ENCODE peak calls at places on chromosomes 3 and 15, in five cellular contexts. T, S, O, X and M are unnamed samples.

GRCh38 chr15:92819312-92820232 is 80.6 kb upstream of the CHD2 start:
- DNase-seq in T (no peak), O (no peak), X (no peak), S (no peak), M (no peak)

GRCh38 chr3:13748500-13748899 is 131.4 kb downstream of the WNT7A start:
- DNase-seq in X (no peak), T (no peak), O (no peak), S (no peak), M (no peak)

GRCh38 chr3:17349093-17349492 is 393.3 kb downstream of the TBC1D5 start:
- DNase-seq in X (no peak), S (no peak), T (no peak), O (no peak), M (no peak)

GRCh38 chr15:99029358-99029871 is 21.8 kb upstream of the PGPEP1L start:
- DNase-seq in O (no peak), S (no peak), T (no peak), X (no peak), M (no peak)

GRCh38 chr3:151201046-151201730 is 1.8 kb downstream of the GPR171 start:
- DNase-seq in O (no peak), S (no peak), X (no peak), T (no peak), M (no peak)

GRCh38 chr3:58824285-58824684 is 157.7 kb upstream of the FAM3D start:
- DNase-seq in S (peak), X (peak), O (peak), T (peak), M (peak)

GRCh38 chr3:50616770-50617095 is 218 bp upstream of the MAPKAPK3 start:
- DNase-seq in T (peak), X (peak), O (peak), S (peak), M (peak)

GRCh38 chr3:28860307-28860706 is 420.6 kb upstream of the RBMS3 start:
- DNase-seq in X (no peak), O (no peak), T (no peak), S (no peak), M (no peak)

GRCh38 chr15:82552861-82553260 is 12.6 kb upstream of the RPS17 start:
- DNase-seq in X (no peak), T (no peak), S (no peak), O (no peak), M (no peak)

GRCh38 chr15:45720183-45720582 is 85.4 kb downstream of the SQOR start:
- DNase-seq in T (no peak), O (no peak), X (no peak), S (no peak), M (no peak)

GRCh38 chr3:106809633-106810460 is 567.4 kb upstream of the CCDC54 start:
- DNase-seq in T (no peak), X (no peak), S (no peak), O (no peak), M (no peak)

GRCh38 chr3:29176501-29176900 is 104.4 kb upstream of the RBMS3 start:
- DNase-seq in X (no peak), S (no peak), O (no peak), T (no peak), M (no peak)

GRCh38 chr3:58009026-58009748 is 965 bp downstream of the FLNB start:
- DNase-seq in X (peak), S (no peak), T (peak), O (peak), M (peak)

GRCh38 chr3:172965256-172965655 is 175.8 kb downstream of the SPATA16 start:
- DNase-seq in S (no peak), T (no peak), X (no peak), O (no peak), M (no peak)

GRCh38 chr3:63067999-63068645 is 192.9 kb upstream of the CADPS start:
- DNase-seq in T (peak), S (peak), X (peak), O (peak), M (peak)

GRCh38 chr3:50194128-50194902 is 2.9 kb downstream of the GNAT1 start:
- DNase-seq in O (peak), T (peak), S (peak), X (peak), M (peak)

GRCh38 chr15:77118787-77119410 is 48.0 kb upstream of the TSPAN3 start:
- DNase-seq in O (no peak), T (no peak), X (peak), S (peak), M (peak)

GRCh38 chr3:39088456-39088855 is 19.0 kb downstream of the GORASP1 start:
- DNase-seq in S (no peak), O (no peak), T (no peak), X (no peak), M (no peak)

GRCh38 chr15:70091649-70092461 is 5.9 kb downstream of the TLE3 start:
- DNase-seq in T (no peak), X (no peak), S (peak), O (no peak), M (no peak)

GRCh38 chr15:47374222-47374621 is 343.1 kb upstream of the SEMA6D start:
- DNase-seq in T (peak), X (no peak), S (peak), O (no peak), M (no peak)

GRCh38 chr3:38582316-38582715 is 67.2 kb downstream of the SCN5A start:
- DNase-seq in T (no peak), O (no peak), X (no peak), S (no peak), M (no peak)

GRCh38 chr3:42507252-42507651 is 4.8 kb downstream of the VIPR1 start:
- DNase-seq in T (peak), S (no peak), O (no peak), X (no peak), M (no peak)

GRCh38 chr3:51642462-51642861 is 28.6 kb upstream of the TEX264 start:
- DNase-seq in T (no peak), S (no peak), O (no peak), X (no peak), M (no peak)

GRCh38 chr3:149941186-149941585 is 29.5 kb downstream of the PFN2 start:
- DNase-seq in S (no peak), T (no peak), X (no peak), O (no peak), M (no peak)

GRCh38 chr15:101579766-101580165 is 72.4 kb downstream of the TM2D3 start:
- DNase-seq in S (peak), X (peak), T (no peak), O (no peak), M (no peak)

GRCh38 chr3:58585005-58585786 is 8.0 kb upstream of the FAM107A start:
- DNase-seq in T (peak), X (peak), O (peak), S (peak), M (peak)

GRCh38 chr15:82944840-82945239 is 7.7 kb downstream of the HOMER2 start:
- DNase-seq in T (no peak), X (no peak), O (no peak), S (peak), M (no peak)

GRCh38 chr3:122581622-122582021 is 4.2 kb downstream of the PARP15 start:
- DNase-seq in S (no peak), O (no peak), X (no peak), T (no peak), M (no peak)

GRCh38 chr3:12759097-12759679 is at the start of gene TMEM40:
- DNase-seq in O (no peak), S (peak), X (no peak), T (peak), M (no peak)

GRCh38 chr3:72177075-72178050 is 392.4 kb upstream of the PROK2 start:
- DNase-seq in O (peak), S (peak), T (no peak), X (peak), M (peak)

GRCh38 chr15:31453558-31454318 is 127.1 kb downstream of the KLF13 start:
- DNase-seq in T (no peak), O (no peak), X (no peak), S (no peak), M (no peak)

GRCh38 chr15:40344631-40345120 is 3.9 kb upstream of the CCDC9B start:
- DNase-seq in X (peak), T (peak), O (peak), S (peak), M (peak)

GRCh38 chr3:106824856-106825255 is 552.4 kb upstream of the CCDC54 start:
- DNase-seq in X (peak), T (peak), O (no peak), S (no peak), M (no peak)

GRCh38 chr3:55059027-55059629 is 131.3 kb upstream of the LRTM1 start:
- DNase-seq in X (no peak), S (no peak), T (no peak), O (no peak), M (no peak)

DNA sequence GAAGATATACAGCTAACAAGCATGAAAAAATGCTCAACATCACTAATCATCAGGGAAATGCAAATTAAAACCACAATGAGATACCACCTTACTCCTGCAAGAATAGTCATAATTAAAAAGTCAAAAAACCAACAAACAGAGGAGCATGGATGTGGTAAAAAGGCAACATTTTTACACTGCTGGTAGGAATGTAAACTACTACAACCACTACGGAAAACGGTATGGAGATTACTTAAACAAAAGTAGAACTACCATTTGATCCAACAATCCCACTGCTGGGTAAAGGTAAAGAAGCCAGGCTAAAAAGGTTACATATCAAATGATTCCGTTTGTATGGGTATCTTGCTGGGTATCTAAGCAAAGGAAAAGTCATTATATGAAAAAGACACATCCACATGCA is 53.8 kb downstream of the STAG1 start:
- DNase-seq in S (no peak), X (no peak), T (no peak), O (no peak), M (no peak)
- TF ChIP-seq CTCF in S (no peak), X (no peak), T (no peak), O (no peak), M (no peak)

DNA sequence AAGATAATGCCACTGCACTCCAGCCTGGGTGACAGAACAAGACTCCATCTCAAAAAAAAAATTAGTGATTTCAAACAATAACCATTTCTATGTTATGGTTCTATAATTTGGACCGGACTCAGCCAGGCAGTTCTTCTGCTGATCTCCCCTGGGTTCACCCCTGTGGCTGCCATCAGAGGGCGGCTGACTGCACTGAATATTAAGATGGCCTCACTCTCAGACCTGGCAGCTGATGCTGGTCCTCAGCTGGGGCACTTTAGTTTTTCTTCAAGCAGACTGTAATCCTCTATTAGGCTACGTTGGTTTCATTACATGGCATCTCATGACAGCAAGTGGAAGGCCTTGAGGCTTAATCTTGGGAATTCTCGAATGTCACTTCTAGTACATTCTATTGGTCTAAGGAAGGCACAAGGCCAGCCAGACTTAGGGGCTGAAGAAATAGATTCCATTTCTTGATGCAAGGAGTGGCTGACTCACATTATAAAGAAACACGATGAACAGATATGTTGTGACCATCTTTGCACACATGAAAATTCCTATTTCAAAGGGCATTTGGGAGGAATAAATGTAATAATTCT is 12.8 kb downstream of the GALNT15 start:
- DNase-seq in O (no peak), S (no peak), T (no peak), X (no peak), M (no peak)
- TF ChIP-seq CTCF in O (no peak), S (no peak), T (no peak), X (no peak), M (no peak)

GRCh38 chr3:56302417-56302816 is 165.8 kb downstream of the ERC2 start:
- DNase-seq in X (no peak), T (no peak), S (no peak), O (no peak), M (no peak)

GRCh38 chr3:56304069-56304468 is 164.2 kb downstream of the ERC2 start:
- DNase-seq in O (no peak), T (no peak), S (no peak), X (no peak), M (no peak)

GRCh38 chr3:56309465-56309864 is 158.8 kb downstream of the ERC2 start:
- DNase-seq in X (no peak), S (no peak), T (no peak), O (no peak), M (no peak)

GRCh38 chr3:56303508-56303907 is 164.8 kb downstream of the ERC2 start:
- DNase-seq in X (peak), O (peak), S (no peak), T (peak), M (peak)
- TF ChIP-seq CTCF in X (peak), O (peak), S (peak), T (peak), M (peak)

GRCh38 chr15:38650936-38651327 is 86.3 kb upstream of the RASGRP1 start:
- DNase-seq in O (no peak), S (no peak), T (no peak), X (no peak), M (no peak)

GRCh38 chr15:38648116-38648843 is 83.7 kb upstream of the RASGRP1 start:
- DNase-seq in O (no peak), X (no peak), T (no peak), S (peak), M (no peak)

GRCh38 chr15:38646716-38647115 is 82.1 kb upstream of the RASGRP1 start:
- DNase-seq in S (no peak), T (no peak), O (no peak), X (no peak), M (no peak)

GRCh38 chr15:38650384-38650783 is 85.8 kb upstream of the RASGRP1 start:
- DNase-seq in O (no peak), S (no peak), X (no peak), T (no peak), M (no peak)

DNA sequence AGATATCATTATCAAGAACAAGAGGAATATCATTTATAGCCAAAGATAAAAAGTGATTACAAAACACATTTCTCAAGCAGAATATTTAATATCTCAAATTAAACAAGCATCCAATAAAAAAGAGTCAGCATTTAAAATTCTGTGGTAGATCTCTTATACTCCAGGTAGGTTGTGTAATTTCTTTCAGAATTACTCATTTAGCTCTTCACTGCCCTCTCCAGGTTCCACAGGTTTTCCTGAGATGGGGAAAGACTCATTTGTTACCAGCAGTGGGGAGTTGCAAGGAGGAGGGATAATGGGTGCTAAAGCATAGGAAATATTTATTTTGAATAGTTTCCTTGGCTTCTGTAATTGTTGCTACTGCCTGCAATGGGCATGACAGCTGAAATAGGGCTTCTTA is 83.1 kb upstream of the RASGRP1 start:
- DNase-seq in T (no peak), S (peak), X (no peak), O (no peak), M (no peak)
- TF ChIP-seq CTCF in T (no peak), S (peak), X (no peak), O (peak), M (no peak)

DNA sequence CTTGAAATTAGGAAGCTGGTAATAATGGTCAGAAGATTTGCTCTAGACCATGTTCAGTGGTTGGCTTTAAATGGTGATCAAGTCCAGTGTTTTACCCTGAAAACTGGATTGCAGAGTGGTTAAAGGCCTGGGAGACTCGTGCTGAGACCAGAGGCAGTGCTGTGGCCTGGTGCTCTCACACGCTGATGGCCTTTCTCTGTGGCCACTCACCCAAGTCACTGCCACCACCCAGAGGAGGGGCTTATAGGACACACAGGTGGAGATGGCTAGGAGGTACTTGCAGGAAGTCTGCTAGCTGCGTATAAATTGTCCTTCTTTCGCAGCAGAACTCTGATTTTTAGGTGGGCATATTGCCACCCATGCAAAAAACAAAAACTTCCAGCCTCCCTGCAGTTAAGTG is 6.2 kb upstream of the EHD4 start:
- DNase-seq in S (no peak), X (no peak), T (no peak), O (no peak), M (no peak)
- TF ChIP-seq CTCF in S (no peak), X (no peak), T (no peak), O (no peak), M (no peak)